ENCODE peak calls at places on chromosomes 1 and 21, in ten cellular contexts. One of them, this sample, is unnamed.
A peak's percentile ranks its signal among the peaks of the same experiment; 100 is the strongest.

GRCh38 chr21:45226540-45227326 is 61.0 kb downstream of the POFUT2 start:
- DNase-seq in cardiac muscle cell: no peak
- DNase-seq in stimulated activated CD4-positive, alpha-beta T cell treated with anti-CD3 and anti-CD28 coated beads, Interleukin-1b, Interleukin-23, amount 100 ng/mL, for 24 hours: no peak
- DNase-seq in NCI-H446: no peak
- DNase-seq in cerebellum: no peak
- DNase-seq in posterior cingulate gyrus: no peak
- DNase-seq in mammary epithelial cell: peak; percentile 41
- DNase-seq in brain microvascular endothelial cell: no peak
- DNase-seq in activated T-cell treated with anti-CD3 and anti-CD28 coated beads for 1 hour: no peak
- DNase-seq in A172: peak; percentile 26
- DNase-seq in this sample: no peak

GRCh38 chr1:84853743-84854721 is 39.0 kb downstream of the LPAR3 start:
- DNase-seq in activated T-cell treated with anti-CD3 and anti-CD28 coated beads for 1 hour: peak; percentile 11
- DNase-seq in cardiac muscle cell: peak; percentile 75
- DNase-seq in NCI-H446: no peak
- DNase-seq in A172: peak; percentile 83
- DNase-seq in brain microvascular endothelial cell: peak; percentile 93
- DNase-seq in posterior cingulate gyrus: no peak
- DNase-seq in stimulated activated CD4-positive, alpha-beta T cell treated with anti-CD3 and anti-CD28 coated beads, Interleukin-1b, Interleukin-23, amount 100 ng/mL, for 24 hours: no peak
- DNase-seq in cerebellum: no peak
- DNase-seq in mammary epithelial cell: peak; percentile 97
- DNase-seq in this sample: no peak

GRCh38 chr1:42784946-42785693 is at the start of gene TMEM269:
- DNase-seq in A172: no peak
- DNase-seq in cardiac muscle cell: peak; percentile 26
- DNase-seq in stimulated activated CD4-positive, alpha-beta T cell treated with anti-CD3 and anti-CD28 coated beads, Interleukin-1b, Interleukin-23, amount 100 ng/mL, for 24 hours: no peak
- DNase-seq in mammary epithelial cell: no peak
- DNase-seq in activated T-cell treated with anti-CD3 and anti-CD28 coated beads for 1 hour: peak; percentile 28
- DNase-seq in NCI-H446: no peak
- DNase-seq in brain microvascular endothelial cell: no peak
- DNase-seq in posterior cingulate gyrus: peak; percentile 42
- DNase-seq in cerebellum: peak; percentile 12
- DNase-seq in this sample: no peak

GRCh38 chr1:206635983-206636354 is 633 bp downstream of the DYRK3 start:
- DNase-seq in stimulated activated CD4-positive, alpha-beta T cell treated with anti-CD3 and anti-CD28 coated beads, Interleukin-1b, Interleukin-23, amount 100 ng/mL, for 24 hours: no peak
- DNase-seq in brain microvascular endothelial cell: no peak
- DNase-seq in activated T-cell treated with anti-CD3 and anti-CD28 coated beads for 1 hour: no peak
- DNase-seq in mammary epithelial cell: peak; percentile 35
- DNase-seq in A172: peak; percentile 36
- DNase-seq in cerebellum: no peak
- DNase-seq in cardiac muscle cell: no peak
- DNase-seq in posterior cingulate gyrus: no peak
- DNase-seq in NCI-H446: no peak
- DNase-seq in this sample: no peak

GRCh38 chr1:180946537-180947507 is 34.1 kb downstream of the KIAA1614 start:
- DNase-seq in activated T-cell treated with anti-CD3 and anti-CD28 coated beads for 1 hour: no peak
- DNase-seq in posterior cingulate gyrus: no peak
- DNase-seq in stimulated activated CD4-positive, alpha-beta T cell treated with anti-CD3 and anti-CD28 coated beads, Interleukin-1b, Interleukin-23, amount 100 ng/mL, for 24 hours: no peak
- DNase-seq in A172: no peak
- DNase-seq in cerebellum: no peak
- DNase-seq in brain microvascular endothelial cell: no peak
- DNase-seq in mammary epithelial cell: no peak
- DNase-seq in NCI-H446: no peak
- DNase-seq in cardiac muscle cell: no peak
- DNase-seq in this sample: no peak

GRCh38 chr1:224774378-224774777 is 155.1 kb upstream of the DNAH14 start:
- DNase-seq in activated T-cell treated with anti-CD3 and anti-CD28 coated beads for 1 hour: no peak
- DNase-seq in posterior cingulate gyrus: no peak
- DNase-seq in stimulated activated CD4-positive, alpha-beta T cell treated with anti-CD3 and anti-CD28 coated beads, Interleukin-1b, Interleukin-23, amount 100 ng/mL, for 24 hours: no peak
- DNase-seq in NCI-H446: no peak
- DNase-seq in brain microvascular endothelial cell: no peak
- DNase-seq in cardiac muscle cell: no peak
- DNase-seq in cerebellum: no peak
- DNase-seq in mammary epithelial cell: peak; percentile 5
- DNase-seq in A172: no peak
- DNase-seq in this sample: no peak

GRCh38 chr1:204211021-204211420 is 2.8 kb downstream of the GOLT1A start:
- DNase-seq in cardiac muscle cell: no peak
- DNase-seq in posterior cingulate gyrus: no peak
- DNase-seq in brain microvascular endothelial cell: no peak
- DNase-seq in stimulated activated CD4-positive, alpha-beta T cell treated with anti-CD3 and anti-CD28 coated beads, Interleukin-1b, Interleukin-23, amount 100 ng/mL, for 24 hours: no peak
- DNase-seq in activated T-cell treated with anti-CD3 and anti-CD28 coated beads for 1 hour: no peak
- DNase-seq in mammary epithelial cell: no peak
- DNase-seq in cerebellum: no peak
- DNase-seq in NCI-H446: no peak
- DNase-seq in A172: no peak
- DNase-seq in this sample: no peak

GRCh38 chr1:19798486-19799232 is 1.1 kb downstream of the TMCO4 start:
- DNase-seq in cardiac muscle cell: no peak
- DNase-seq in A172: no peak
- DNase-seq in cerebellum: no peak
- DNase-seq in brain microvascular endothelial cell: no peak
- DNase-seq in NCI-H446: no peak
- DNase-seq in posterior cingulate gyrus: no peak
- DNase-seq in mammary epithelial cell: no peak
- DNase-seq in activated T-cell treated with anti-CD3 and anti-CD28 coated beads for 1 hour: no peak
- DNase-seq in stimulated activated CD4-positive, alpha-beta T cell treated with anti-CD3 and anti-CD28 coated beads, Interleukin-1b, Interleukin-23, amount 100 ng/mL, for 24 hours: no peak
- DNase-seq in this sample: no peak

GRCh38 chr21:39650801-39651200 is 38.1 kb downstream of the B3GALT5 start:
- DNase-seq in stimulated activated CD4-positive, alpha-beta T cell treated with anti-CD3 and anti-CD28 coated beads, Interleukin-1b, Interleukin-23, amount 100 ng/mL, for 24 hours: no peak
- DNase-seq in activated T-cell treated with anti-CD3 and anti-CD28 coated beads for 1 hour: no peak
- DNase-seq in NCI-H446: no peak
- DNase-seq in cardiac muscle cell: no peak
- DNase-seq in posterior cingulate gyrus: no peak
- DNase-seq in brain microvascular endothelial cell: no peak
- DNase-seq in mammary epithelial cell: no peak
- DNase-seq in A172: no peak
- DNase-seq in cerebellum: no peak
- DNase-seq in this sample: no peak

GRCh38 chr1:198641506-198641905 is 2.7 kb downstream of the PTPRC start:
- DNase-seq in A172: no peak
- DNase-seq in cerebellum: no peak
- DNase-seq in mammary epithelial cell: peak; percentile 37
- DNase-seq in activated T-cell treated with anti-CD3 and anti-CD28 coated beads for 1 hour: no peak
- DNase-seq in cardiac muscle cell: no peak
- DNase-seq in NCI-H446: no peak
- DNase-seq in brain microvascular endothelial cell: no peak
- DNase-seq in stimulated activated CD4-positive, alpha-beta T cell treated with anti-CD3 and anti-CD28 coated beads, Interleukin-1b, Interleukin-23, amount 100 ng/mL, for 24 hours: no peak
- DNase-seq in posterior cingulate gyrus: no peak
- DNase-seq in this sample: no peak

GRCh38 chr1:217274927-217275616 is 355.8 kb downstream of the GPATCH2 start:
- DNase-seq in activated T-cell treated with anti-CD3 and anti-CD28 coated beads for 1 hour: no peak
- DNase-seq in stimulated activated CD4-positive, alpha-beta T cell treated with anti-CD3 and anti-CD28 coated beads, Interleukin-1b, Interleukin-23, amount 100 ng/mL, for 24 hours: no peak
- DNase-seq in cerebellum: no peak
- DNase-seq in posterior cingulate gyrus: no peak
- DNase-seq in brain microvascular endothelial cell: peak; percentile 49
- DNase-seq in A172: peak; percentile 52
- DNase-seq in cardiac muscle cell: peak; percentile 53
- DNase-seq in NCI-H446: no peak
- DNase-seq in mammary epithelial cell: peak; percentile 71
- DNase-seq in this sample: no peak

GRCh38 chr1:225724251-225724650 is 53.4 kb upstream of the SRP9 start:
- DNase-seq in brain microvascular endothelial cell: no peak
- DNase-seq in cerebellum: no peak
- DNase-seq in stimulated activated CD4-positive, alpha-beta T cell treated with anti-CD3 and anti-CD28 coated beads, Interleukin-1b, Interleukin-23, amount 100 ng/mL, for 24 hours: no peak
- DNase-seq in posterior cingulate gyrus: no peak
- DNase-seq in mammary epithelial cell: no peak
- DNase-seq in activated T-cell treated with anti-CD3 and anti-CD28 coated beads for 1 hour: no peak
- DNase-seq in A172: no peak
- DNase-seq in NCI-H446: no peak
- DNase-seq in cardiac muscle cell: no peak
- DNase-seq in this sample: no peak

GRCh38 chr1:95002657-95003432 is 69.9 kb downstream of the ALG14 start:
- DNase-seq in cardiac muscle cell: peak; percentile 49
- DNase-seq in activated T-cell treated with anti-CD3 and anti-CD28 coated beads for 1 hour: no peak
- DNase-seq in posterior cingulate gyrus: no peak
- DNase-seq in mammary epithelial cell: no peak
- DNase-seq in brain microvascular endothelial cell: no peak
- DNase-seq in cerebellum: peak; percentile 17
- DNase-seq in NCI-H446: no peak
- DNase-seq in A172: peak; percentile 25
- DNase-seq in stimulated activated CD4-positive, alpha-beta T cell treated with anti-CD3 and anti-CD28 coated beads, Interleukin-1b, Interleukin-23, amount 100 ng/mL, for 24 hours: no peak
- DNase-seq in this sample: no peak

GRCh38 chr1:222618001-222618879 is at the start of gene MIA3:
- DNase-seq in brain microvascular endothelial cell: no peak
- DNase-seq in stimulated activated CD4-positive, alpha-beta T cell treated with anti-CD3 and anti-CD28 coated beads, Interleukin-1b, Interleukin-23, amount 100 ng/mL, for 24 hours: peak; percentile 57
- DNase-seq in mammary epithelial cell: no peak
- DNase-seq in cardiac muscle cell: peak; percentile 18
- DNase-seq in NCI-H446: peak; percentile 46
- DNase-seq in posterior cingulate gyrus: peak; percentile 78
- DNase-seq in A172: no peak
- DNase-seq in activated T-cell treated with anti-CD3 and anti-CD28 coated beads for 1 hour: peak; percentile 74
- DNase-seq in cerebellum: peak; percentile 94
- DNase-seq in this sample: peak; percentile 78

GRCh38 chr1:29832471-29832870 is 596.1 kb downstream of the PTPRU start:
- DNase-seq in cerebellum: no peak
- DNase-seq in activated T-cell treated with anti-CD3 and anti-CD28 coated beads for 1 hour: no peak
- DNase-seq in A172: no peak
- DNase-seq in posterior cingulate gyrus: no peak
- DNase-seq in stimulated activated CD4-positive, alpha-beta T cell treated with anti-CD3 and anti-CD28 coated beads, Interleukin-1b, Interleukin-23, amount 100 ng/mL, for 24 hours: no peak
- DNase-seq in cardiac muscle cell: no peak
- DNase-seq in brain microvascular endothelial cell: no peak
- DNase-seq in mammary epithelial cell: no peak
- DNase-seq in NCI-H446: no peak
- DNase-seq in this sample: no peak

GRCh38 chr1:154835531-154836285 is 34.4 kb downstream of the KCNN3 start:
- DNase-seq in posterior cingulate gyrus: no peak
- DNase-seq in brain microvascular endothelial cell: no peak
- DNase-seq in mammary epithelial cell: no peak
- DNase-seq in cardiac muscle cell: no peak
- DNase-seq in stimulated activated CD4-positive, alpha-beta T cell treated with anti-CD3 and anti-CD28 coated beads, Interleukin-1b, Interleukin-23, amount 100 ng/mL, for 24 hours: no peak
- DNase-seq in NCI-H446: no peak
- DNase-seq in A172: no peak
- DNase-seq in cerebellum: no peak
- DNase-seq in activated T-cell treated with anti-CD3 and anti-CD28 coated beads for 1 hour: no peak
- DNase-seq in this sample: no peak

GRCh38 chr1:15417365-15417934 is 7.8 kb downstream of the EFHD2 start:
- DNase-seq in NCI-H446: no peak
- DNase-seq in posterior cingulate gyrus: no peak
- DNase-seq in A172: peak; percentile 92
- DNase-seq in activated T-cell treated with anti-CD3 and anti-CD28 coated beads for 1 hour: peak; percentile 30
- DNase-seq in cardiac muscle cell: peak; percentile 42
- DNase-seq in mammary epithelial cell: peak; percentile 62
- DNase-seq in stimulated activated CD4-positive, alpha-beta T cell treated with anti-CD3 and anti-CD28 coated beads, Interleukin-1b, Interleukin-23, amount 100 ng/mL, for 24 hours: no peak
- DNase-seq in cerebellum: no peak
- DNase-seq in brain microvascular endothelial cell: peak; percentile 62
- DNase-seq in this sample: no peak

GRCh38 chr1:30034627-30035521 is 688.5 kb downstream of the MATN1 start:
- DNase-seq in activated T-cell treated with anti-CD3 and anti-CD28 coated beads for 1 hour: no peak
- DNase-seq in cerebellum: no peak
- DNase-seq in NCI-H446: no peak
- DNase-seq in posterior cingulate gyrus: no peak
- DNase-seq in A172: peak; percentile 5
- DNase-seq in cardiac muscle cell: peak; percentile 8
- DNase-seq in stimulated activated CD4-positive, alpha-beta T cell treated with anti-CD3 and anti-CD28 coated beads, Interleukin-1b, Interleukin-23, amount 100 ng/mL, for 24 hours: no peak
- DNase-seq in mammary epithelial cell: no peak
- DNase-seq in brain microvascular endothelial cell: peak; percentile 5
- DNase-seq in this sample: no peak

GRCh38 chr1:205998457-205999241 is 4.5 kb downstream of the RAB7B start:
- DNase-seq in cerebellum: no peak
- DNase-seq in activated T-cell treated with anti-CD3 and anti-CD28 coated beads for 1 hour: no peak
- DNase-seq in A172: no peak
- DNase-seq in stimulated activated CD4-positive, alpha-beta T cell treated with anti-CD3 and anti-CD28 coated beads, Interleukin-1b, Interleukin-23, amount 100 ng/mL, for 24 hours: no peak
- DNase-seq in posterior cingulate gyrus: no peak
- DNase-seq in cardiac muscle cell: no peak
- DNase-seq in NCI-H446: no peak
- DNase-seq in brain microvascular endothelial cell: no peak
- DNase-seq in mammary epithelial cell: no peak
- DNase-seq in this sample: no peak

GRCh38 chr1:43536196-43536863 is 5.6 kb downstream of the PTPRF start:
- DNase-seq in cardiac muscle cell: no peak
- DNase-seq in posterior cingulate gyrus: no peak
- DNase-seq in mammary epithelial cell: no peak
- DNase-seq in NCI-H446: no peak
- DNase-seq in activated T-cell treated with anti-CD3 and anti-CD28 coated beads for 1 hour: no peak
- DNase-seq in brain microvascular endothelial cell: no peak
- DNase-seq in cerebellum: no peak
- DNase-seq in A172: no peak
- DNase-seq in stimulated activated CD4-positive, alpha-beta T cell treated with anti-CD3 and anti-CD28 coated beads, Interleukin-1b, Interleukin-23, amount 100 ng/mL, for 24 hours: no peak
- DNase-seq in this sample: no peak

GRCh38 chr21:34533938-34534337 is 21.9 kb upstream of the KCNE1 start:
- DNase-seq in brain microvascular endothelial cell: no peak
- DNase-seq in activated T-cell treated with anti-CD3 and anti-CD28 coated beads for 1 hour: no peak
- DNase-seq in posterior cingulate gyrus: no peak
- DNase-seq in A172: no peak
- DNase-seq in stimulated activated CD4-positive, alpha-beta T cell treated with anti-CD3 and anti-CD28 coated beads, Interleukin-1b, Interleukin-23, amount 100 ng/mL, for 24 hours: no peak
- DNase-seq in cerebellum: no peak
- DNase-seq in NCI-H446: no peak
- DNase-seq in mammary epithelial cell: no peak
- DNase-seq in cardiac muscle cell: no peak
- DNase-seq in this sample: no peak

GRCh38 chr1:42993631-42994121 is 35.0 kb upstream of the SLC2A1 start:
- DNase-seq in posterior cingulate gyrus: no peak
- DNase-seq in activated T-cell treated with anti-CD3 and anti-CD28 coated beads for 1 hour: no peak
- DNase-seq in brain microvascular endothelial cell: no peak
- DNase-seq in NCI-H446: no peak
- DNase-seq in stimulated activated CD4-positive, alpha-beta T cell treated with anti-CD3 and anti-CD28 coated beads, Interleukin-1b, Interleukin-23, amount 100 ng/mL, for 24 hours: no peak
- DNase-seq in mammary epithelial cell: no peak
- DNase-seq in cerebellum: peak; percentile 25
- DNase-seq in A172: no peak
- DNase-seq in cardiac muscle cell: no peak
- DNase-seq in this sample: no peak

GRCh38 chr1:205577874-205578658 is 53.7 kb downstream of the ELK4 start:
- DNase-seq in NCI-H446: no peak
- DNase-seq in cardiac muscle cell: no peak
- DNase-seq in mammary epithelial cell: no peak
- DNase-seq in cerebellum: no peak
- DNase-seq in posterior cingulate gyrus: no peak
- DNase-seq in stimulated activated CD4-positive, alpha-beta T cell treated with anti-CD3 and anti-CD28 coated beads, Interleukin-1b, Interleukin-23, amount 100 ng/mL, for 24 hours: no peak
- DNase-seq in activated T-cell treated with anti-CD3 and anti-CD28 coated beads for 1 hour: no peak
- DNase-seq in brain microvascular endothelial cell: no peak
- DNase-seq in A172: no peak
- DNase-seq in this sample: no peak

GRCh38 chr1:228289996-228290881 is 82.4 kb downstream of the OBSCN start:
- DNase-seq in cerebellum: no peak
- DNase-seq in mammary epithelial cell: no peak
- DNase-seq in NCI-H446: no peak
- DNase-seq in brain microvascular endothelial cell: no peak
- DNase-seq in posterior cingulate gyrus: no peak
- DNase-seq in A172: no peak
- DNase-seq in activated T-cell treated with anti-CD3 and anti-CD28 coated beads for 1 hour: no peak
- DNase-seq in cardiac muscle cell: no peak
- DNase-seq in stimulated activated CD4-positive, alpha-beta T cell treated with anti-CD3 and anti-CD28 coated beads, Interleukin-1b, Interleukin-23, amount 100 ng/mL, for 24 hours: no peak
- DNase-seq in this sample: no peak

GRCh38 chr1:206885341-206886060 is 11.7 kb upstream of the IL24 start:
- DNase-seq in A172: no peak
- DNase-seq in mammary epithelial cell: peak; percentile 73
- DNase-seq in cardiac muscle cell: peak; percentile 58
- DNase-seq in posterior cingulate gyrus: no peak
- DNase-seq in NCI-H446: no peak
- DNase-seq in brain microvascular endothelial cell: no peak
- DNase-seq in cerebellum: no peak
- DNase-seq in activated T-cell treated with anti-CD3 and anti-CD28 coated beads for 1 hour: no peak
- DNase-seq in stimulated activated CD4-positive, alpha-beta T cell treated with anti-CD3 and anti-CD28 coated beads, Interleukin-1b, Interleukin-23, amount 100 ng/mL, for 24 hours: no peak
- DNase-seq in this sample: no peak

GRCh38 chr1:16614361-16615252 is 1.2 kb upstream of the NBPF1 start:
- DNase-seq in brain microvascular endothelial cell: no peak
- DNase-seq in mammary epithelial cell: no peak
- DNase-seq in cardiac muscle cell: no peak
- DNase-seq in posterior cingulate gyrus: no peak
- DNase-seq in A172: no peak
- DNase-seq in stimulated activated CD4-positive, alpha-beta T cell treated with anti-CD3 and anti-CD28 coated beads, Interleukin-1b, Interleukin-23, amount 100 ng/mL, for 24 hours: no peak
- DNase-seq in NCI-H446: no peak
- DNase-seq in cerebellum: no peak
- DNase-seq in activated T-cell treated with anti-CD3 and anti-CD28 coated beads for 1 hour: no peak
- DNase-seq in this sample: no peak

GRCh38 chr1:10640079-10640578 is 156.3 kb downstream of the CASZ1 start:
- DNase-seq in cerebellum: peak; percentile 69
- DNase-seq in stimulated activated CD4-positive, alpha-beta T cell treated with anti-CD3 and anti-CD28 coated beads, Interleukin-1b, Interleukin-23, amount 100 ng/mL, for 24 hours: no peak
- DNase-seq in posterior cingulate gyrus: no peak
- DNase-seq in activated T-cell treated with anti-CD3 and anti-CD28 coated beads for 1 hour: no peak
- DNase-seq in NCI-H446: peak; percentile 47
- DNase-seq in cardiac muscle cell: no peak
- DNase-seq in A172: no peak
- DNase-seq in mammary epithelial cell: no peak
- DNase-seq in brain microvascular endothelial cell: no peak
- DNase-seq in this sample: no peak

GRCh38 chr1:6145864-6146410 is 34.2 kb downstream of the CHD5 start:
- DNase-seq in brain microvascular endothelial cell: no peak
- DNase-seq in A172: no peak
- DNase-seq in cardiac muscle cell: no peak
- DNase-seq in cerebellum: no peak
- DNase-seq in mammary epithelial cell: no peak
- DNase-seq in stimulated activated CD4-positive, alpha-beta T cell treated with anti-CD3 and anti-CD28 coated beads, Interleukin-1b, Interleukin-23, amount 100 ng/mL, for 24 hours: no peak
- DNase-seq in NCI-H446: no peak
- DNase-seq in activated T-cell treated with anti-CD3 and anti-CD28 coated beads for 1 hour: no peak
- DNase-seq in posterior cingulate gyrus: no peak
- DNase-seq in this sample: no peak

This sample was measured in HuH-7.5.